ENCODE peak calls at places on chromosome 21, in ten cellular contexts. W is left colon; A is AG20443; M is Kasumi-1; D is activated naive CD4-positive, alpha-beta T cell treated with Interleukin-2 at 50 U/mL for 16 hours; N is activated T-cell treated with anti-CD3 and anti-CD28 coated beads for 24 hours; P is Right ventricle myocardium superior; T is T-helper 2 cell; O is GM23248; U is SK-N-SH. H is an unnamed sample.

GRCh38 chr21:27423073-27423472 is 456.2 kb upstream of the ADAMTS5 start:
- DNase-seq in O (peak), D (no peak), A (peak), W (peak), T (no peak), P (peak), M (no peak), N (no peak), U (no peak), H (no peak)

GRCh38 chr21:45868488-45868887 is 113.1 kb upstream of the COL6A1 start:
- DNase-seq in U (no peak), A (no peak), P (no peak), W (no peak), T (no peak), M (no peak), O (no peak), D (no peak), N (no peak), H (no peak)

GRCh38 chr21:35511298-35512162 is 462.4 kb upstream of the RUNX1 start:
- DNase-seq in U (no peak), A (peak), P (no peak), T (no peak), N (no peak), O (peak), W (no peak), D (peak), M (no peak), H (no peak)

GRCh38 chr21:34510148-34511142 is 1.6 kb downstream of the KCNE1 start:
- DNase-seq in U (peak), W (peak), P (peak), A (peak), T (no peak), D (peak), O (peak), N (peak), M (peak), H (peak)

GRCh38 chr21:42745511-42746239 is 92.3 kb downstream of the PDE9A start:
- DNase-seq in W (no peak), T (no peak), A (no peak), D (no peak), N (no peak), M (no peak), P (no peak), U (no peak), O (no peak), H (peak)

GRCh38 chr21:22474403-22474802 is 1476.2 kb downstream of the NCAM2 start:
- DNase-seq in U (peak), D (no peak), M (no peak), W (no peak), N (no peak), A (no peak), P (no peak), O (no peak), T (no peak), H (no peak)

GRCh38 chr21:45167796-45168222 is 93.4 kb downstream of the ADARB1 start:
- DNase-seq in N (no peak), O (peak), W (no peak), D (no peak), U (no peak), P (no peak), A (peak), M (no peak), T (no peak), H (no peak)

GRCh38 chr21:32645261-32646182 is 33.3 kb upstream of the CFAP298 start:
- DNase-seq in W (no peak), O (no peak), M (no peak), D (no peak), P (no peak), T (no peak), A (no peak), N (no peak), U (no peak), H (no peak)